ENCODE peak calls at places on chromosome 6, in seven cellular contexts. One of them, this sample, is unnamed.

GRCh38 chr6:105733556-105734162 is 330.8 kb upstream of the PREP start:
- DNase-seq in NCI-H460: peak
- DNase-seq in dermis microvascular lymphatic vessel endothelial cell: peak
- DNase-seq in T-cell: no peak
- DNase-seq in SK-N-SH: peak
- DNase-seq in pancreas: no peak
- DNase-seq in CD4-positive, CD25-positive, alpha-beta regulatory T cell: peak
- DNase-seq in this sample: no peak

GRCh38 chr6:105272783-105273182 is 93.0 kb upstream of the POPDC3 start:
- DNase-seq in NCI-H460: no peak
- DNase-seq in dermis microvascular lymphatic vessel endothelial cell: no peak
- DNase-seq in T-cell: no peak
- DNase-seq in SK-N-SH: no peak
- DNase-seq in pancreas: peak
- DNase-seq in CD4-positive, CD25-positive, alpha-beta regulatory T cell: no peak
- DNase-seq in this sample: no peak

GRCh38 chr6:18388252-18388651 is 1.1 kb downstream of the RNF144B start:
- DNase-seq in NCI-H460: no peak
- DNase-seq in dermis microvascular lymphatic vessel endothelial cell: no peak
- DNase-seq in T-cell: no peak
- DNase-seq in SK-N-SH: no peak
- DNase-seq in pancreas: no peak
- DNase-seq in CD4-positive, CD25-positive, alpha-beta regulatory T cell: no peak
- DNase-seq in this sample: no peak

GRCh38 chr6:22071655-22072054 is 225.2 kb downstream of the PRL start:
- DNase-seq in NCI-H460: peak
- DNase-seq in dermis microvascular lymphatic vessel endothelial cell: peak
- DNase-seq in T-cell: no peak
- DNase-seq in SK-N-SH: peak
- DNase-seq in pancreas: no peak
- DNase-seq in CD4-positive, CD25-positive, alpha-beta regulatory T cell: no peak
- DNase-seq in this sample: no peak

GRCh38 chr6:32639440-32640394 is 2.5 kb downstream of the HLA-DQA1 start:
- DNase-seq in NCI-H460: no peak
- DNase-seq in dermis microvascular lymphatic vessel endothelial cell: no peak
- DNase-seq in T-cell: no peak
- DNase-seq in SK-N-SH: no peak
- DNase-seq in pancreas: no peak
- DNase-seq in CD4-positive, CD25-positive, alpha-beta regulatory T cell: no peak
- DNase-seq in this sample: no peak

GRCh38 chr6:116572162-116572561 is 858 bp downstream of the RWDD1 start:
- DNase-seq in NCI-H460: no peak
- DNase-seq in dermis microvascular lymphatic vessel endothelial cell: peak
- DNase-seq in T-cell: no peak
- DNase-seq in SK-N-SH: peak
- DNase-seq in pancreas: peak
- DNase-seq in CD4-positive, CD25-positive, alpha-beta regulatory T cell: peak
- DNase-seq in this sample: no peak

GRCh38 chr6:97292671-97293070 is 9.7 kb upstream of the MMS22L start:
- DNase-seq in NCI-H460: no peak
- DNase-seq in dermis microvascular lymphatic vessel endothelial cell: no peak
- DNase-seq in T-cell: no peak
- DNase-seq in SK-N-SH: no peak
- DNase-seq in pancreas: no peak
- DNase-seq in CD4-positive, CD25-positive, alpha-beta regulatory T cell: no peak
- DNase-seq in this sample: no peak

GRCh38 chr6:34938268-34938667 is 49.2 kb downstream of the ANKS1A start:
- DNase-seq in NCI-H460: peak
- DNase-seq in dermis microvascular lymphatic vessel endothelial cell: peak
- DNase-seq in T-cell: no peak
- DNase-seq in SK-N-SH: no peak
- DNase-seq in pancreas: no peak
- DNase-seq in CD4-positive, CD25-positive, alpha-beta regulatory T cell: no peak
- DNase-seq in this sample: no peak

GRCh38 chr6:7615611-7616383 is 25.8 kb downstream of the SNRNP48 start:
- DNase-seq in NCI-H460: peak
- DNase-seq in dermis microvascular lymphatic vessel endothelial cell: peak
- DNase-seq in T-cell: no peak
- DNase-seq in SK-N-SH: peak
- DNase-seq in pancreas: peak
- DNase-seq in CD4-positive, CD25-positive, alpha-beta regulatory T cell: peak
- DNase-seq in this sample: no peak

GRCh38 chr6:158560787-158561246 is 926 bp downstream of the TMEM181 start:
- DNase-seq in NCI-H460: no peak
- DNase-seq in dermis microvascular lymphatic vessel endothelial cell: peak
- DNase-seq in T-cell: no peak
- DNase-seq in SK-N-SH: peak
- DNase-seq in pancreas: no peak
- DNase-seq in CD4-positive, CD25-positive, alpha-beta regulatory T cell: no peak
- DNase-seq in this sample: no peak

GRCh38 chr6:161487694-161488093 is 213.8 kb upstream of the AGPAT4 start:
- DNase-seq in NCI-H460: no peak
- DNase-seq in dermis microvascular lymphatic vessel endothelial cell: peak
- DNase-seq in T-cell: no peak
- DNase-seq in SK-N-SH: no peak
- DNase-seq in pancreas: no peak
- DNase-seq in CD4-positive, CD25-positive, alpha-beta regulatory T cell: no peak
- DNase-seq in this sample: no peak

GRCh38 chr6:149472241-149472640 is 12.6 kb downstream of the ZC3H12D start:
- DNase-seq in NCI-H460: no peak
- DNase-seq in dermis microvascular lymphatic vessel endothelial cell: no peak
- DNase-seq in T-cell: no peak
- DNase-seq in SK-N-SH: no peak
- DNase-seq in pancreas: no peak
- DNase-seq in CD4-positive, CD25-positive, alpha-beta regulatory T cell: no peak
- DNase-seq in this sample: no peak

GRCh38 chr6:87830834-87831374 is 128.9 kb upstream of the AKIRIN2 start:
- DNase-seq in NCI-H460: no peak
- DNase-seq in dermis microvascular lymphatic vessel endothelial cell: no peak
- DNase-seq in T-cell: no peak
- DNase-seq in SK-N-SH: no peak
- DNase-seq in pancreas: no peak
- DNase-seq in CD4-positive, CD25-positive, alpha-beta regulatory T cell: no peak
- DNase-seq in this sample: no peak

GRCh38 chr6:20991910-20992309 is 457.7 kb downstream of the CDKAL1 start:
- DNase-seq in NCI-H460: no peak
- DNase-seq in dermis microvascular lymphatic vessel endothelial cell: no peak
- DNase-seq in T-cell: no peak
- DNase-seq in SK-N-SH: no peak
- DNase-seq in pancreas: no peak
- DNase-seq in CD4-positive, CD25-positive, alpha-beta regulatory T cell: no peak
- DNase-seq in this sample: no peak

GRCh38 chr6:80269331-80269730 is 162.9 kb downstream of the BCKDHB start:
- DNase-seq in NCI-H460: no peak
- DNase-seq in dermis microvascular lymphatic vessel endothelial cell: no peak
- DNase-seq in T-cell: no peak
- DNase-seq in SK-N-SH: no peak
- DNase-seq in pancreas: no peak
- DNase-seq in CD4-positive, CD25-positive, alpha-beta regulatory T cell: no peak
- DNase-seq in this sample: no peak

GRCh38 chr6:142155091-142155490 is 8.0 kb downstream of the VTA1 start:
- DNase-seq in NCI-H460: no peak
- DNase-seq in dermis microvascular lymphatic vessel endothelial cell: peak
- DNase-seq in T-cell: no peak
- DNase-seq in SK-N-SH: no peak
- DNase-seq in pancreas: no peak
- DNase-seq in CD4-positive, CD25-positive, alpha-beta regulatory T cell: no peak
- DNase-seq in this sample: no peak

GRCh38 chr6:44180406-44180805 is 21.8 kb downstream of the CAPN11 start:
- DNase-seq in NCI-H460: no peak
- DNase-seq in dermis microvascular lymphatic vessel endothelial cell: no peak
- DNase-seq in T-cell: no peak
- DNase-seq in SK-N-SH: no peak
- DNase-seq in pancreas: no peak
- DNase-seq in CD4-positive, CD25-positive, alpha-beta regulatory T cell: no peak
- DNase-seq in this sample: no peak

GRCh38 chr6:41441598-41442205 is 104.5 kb upstream of the FOXP4 start:
- DNase-seq in NCI-H460: no peak
- DNase-seq in dermis microvascular lymphatic vessel endothelial cell: no peak
- DNase-seq in T-cell: no peak
- DNase-seq in SK-N-SH: no peak
- DNase-seq in pancreas: no peak
- DNase-seq in CD4-positive, CD25-positive, alpha-beta regulatory T cell: peak
- DNase-seq in this sample: no peak

GRCh38 chr6:35782424-35782823 is 1.6 kb downstream of the CLPSL1 start:
- DNase-seq in NCI-H460: no peak
- DNase-seq in dermis microvascular lymphatic vessel endothelial cell: no peak
- DNase-seq in T-cell: no peak
- DNase-seq in SK-N-SH: peak
- DNase-seq in pancreas: peak
- DNase-seq in CD4-positive, CD25-positive, alpha-beta regulatory T cell: no peak
- DNase-seq in this sample: no peak

This sample was measured in effector memory CD4-positive, alpha-beta T cell.